ENCODE peak calls at places on chromosomes 11 and 22, in nine cellular contexts. One of them, this sample, is unnamed.

GRCh38 chr11:70522261-70522612 is 123.9 kb downstream of the CTTN start:
- DNase-seq in NCI-H1694 treated with DMSO at 0.1 percent for 48 hours: no peak
- DNase-seq in head of caudate nucleus: no peak
- DNase-seq in Calu3: no peak
- DNase-seq in islet precursor cell: no peak
- DNase-seq in EL: no peak
- DNase-seq in H4: no peak
- DNase-seq in T-helper 2 cell: no peak
- DNase-seq in DMS53: no peak
- DNase-seq in this sample: no peak

GRCh38 chr11:25602149-25602548 is 729.8 kb upstream of the ANO3 start:
- DNase-seq in T-helper 2 cell: no peak
- DNase-seq in H4: no peak
- DNase-seq in EL: no peak
- DNase-seq in islet precursor cell: no peak
- DNase-seq in DMS53: no peak
- DNase-seq in head of caudate nucleus: no peak
- DNase-seq in NCI-H1694 treated with DMSO at 0.1 percent for 48 hours: no peak
- DNase-seq in Calu3: no peak
- DNase-seq in this sample: no peak

GRCh38 chr22:50713571-50714056 is 24.4 kb upstream of the ACR start:
- DNase-seq in Calu3: no peak
- DNase-seq in T-helper 2 cell: no peak
- DNase-seq in EL: no peak
- DNase-seq in islet precursor cell: no peak
- DNase-seq in H4: no peak
- DNase-seq in DMS53: no peak
- DNase-seq in NCI-H1694 treated with DMSO at 0.1 percent for 48 hours: no peak
- DNase-seq in head of caudate nucleus: peak
- DNase-seq in this sample: no peak

GRCh38 chr11:45272701-45273100 is 13.4 kb downstream of the SYT13 start:
- DNase-seq in H4: no peak
- DNase-seq in DMS53: peak
- DNase-seq in Calu3: peak
- DNase-seq in EL: no peak
- DNase-seq in T-helper 2 cell: no peak
- DNase-seq in head of caudate nucleus: no peak
- DNase-seq in islet precursor cell: no peak
- DNase-seq in NCI-H1694 treated with DMSO at 0.1 percent for 48 hours: no peak
- DNase-seq in this sample: no peak

GRCh38 chr22:21866821-21867527 is 471 bp downstream of the MAPK1 start:
- DNase-seq in DMS53: peak
- DNase-seq in Calu3: no peak
- DNase-seq in islet precursor cell: no peak
- DNase-seq in T-helper 2 cell: no peak
- DNase-seq in H4: no peak
- DNase-seq in EL: no peak
- DNase-seq in head of caudate nucleus: peak
- DNase-seq in NCI-H1694 treated with DMSO at 0.1 percent for 48 hours: no peak
- DNase-seq in this sample: no peak

GRCh38 chr11:61149624-61150615 is 11.3 kb downstream of the VPS37C start:
- DNase-seq in head of caudate nucleus: no peak
- DNase-seq in DMS53: peak
- DNase-seq in T-helper 2 cell: no peak
- DNase-seq in EL: no peak
- DNase-seq in islet precursor cell: peak
- DNase-seq in Calu3: peak
- DNase-seq in H4: no peak
- DNase-seq in NCI-H1694 treated with DMSO at 0.1 percent for 48 hours: no peak
- DNase-seq in this sample: no peak

GRCh38 chr11:73585834-73586575 is 11.9 kb downstream of the FAM168A start:
- DNase-seq in NCI-H1694 treated with DMSO at 0.1 percent for 48 hours: no peak
- DNase-seq in Calu3: no peak
- DNase-seq in T-helper 2 cell: no peak
- DNase-seq in head of caudate nucleus: no peak
- DNase-seq in EL: peak
- DNase-seq in H4: no peak
- DNase-seq in islet precursor cell: no peak
- DNase-seq in DMS53: no peak
- DNase-seq in this sample: no peak

GRCh38 chr11:32829680-32830412 is at the start of gene PRRG4:
- DNase-seq in NCI-H1694 treated with DMSO at 0.1 percent for 48 hours: no peak
- DNase-seq in H4: peak
- DNase-seq in DMS53: peak
- DNase-seq in islet precursor cell: peak
- DNase-seq in T-helper 2 cell: peak
- DNase-seq in EL: peak
- DNase-seq in head of caudate nucleus: peak
- DNase-seq in Calu3: peak
- DNase-seq in this sample: peak

GRCh38 chr11:15757299-15757698 is 599.0 kb downstream of the SOX6 start:
- DNase-seq in NCI-H1694 treated with DMSO at 0.1 percent for 48 hours: no peak
- DNase-seq in H4: no peak
- DNase-seq in T-helper 2 cell: no peak
- DNase-seq in islet precursor cell: no peak
- DNase-seq in head of caudate nucleus: no peak
- DNase-seq in DMS53: no peak
- DNase-seq in Calu3: no peak
- DNase-seq in EL: peak
- DNase-seq in this sample: no peak

GRCh38 chr11:17257200-17257599 is 19.3 kb upstream of the NUCB2 start:
- DNase-seq in EL: peak
- DNase-seq in DMS53: peak
- DNase-seq in T-helper 2 cell: no peak
- DNase-seq in head of caudate nucleus: no peak
- DNase-seq in Calu3: no peak
- DNase-seq in NCI-H1694 treated with DMSO at 0.1 percent for 48 hours: no peak
- DNase-seq in islet precursor cell: no peak
- DNase-seq in H4: no peak
- DNase-seq in this sample: no peak

GRCh38 chr11:48019230-48019584 is 38.8 kb downstream of the PTPRJ start:
- DNase-seq in T-helper 2 cell: no peak
- DNase-seq in head of caudate nucleus: no peak
- DNase-seq in Calu3: no peak
- DNase-seq in EL: no peak
- DNase-seq in DMS53: no peak
- DNase-seq in H4: no peak
- DNase-seq in islet precursor cell: no peak
- DNase-seq in NCI-H1694 treated with DMSO at 0.1 percent for 48 hours: no peak
- DNase-seq in this sample: no peak

GRCh38 chr11:66328307-66329144 is 7.7 kb downstream of the RIN1 start:
- DNase-seq in DMS53: peak
- DNase-seq in EL: peak
- DNase-seq in T-helper 2 cell: peak
- DNase-seq in H4: peak
- DNase-seq in head of caudate nucleus: peak
- DNase-seq in Calu3: peak
- DNase-seq in islet precursor cell: peak
- DNase-seq in NCI-H1694 treated with DMSO at 0.1 percent for 48 hours: peak
- DNase-seq in this sample: peak

GRCh38 chr11:1878134-1879031 is 13.3 kb downstream of the PRR33 start:
- DNase-seq in NCI-H1694 treated with DMSO at 0.1 percent for 48 hours: no peak
- DNase-seq in T-helper 2 cell: no peak
- DNase-seq in Calu3: no peak
- DNase-seq in DMS53: no peak
- DNase-seq in head of caudate nucleus: no peak
- DNase-seq in EL: no peak
- DNase-seq in H4: no peak
- DNase-seq in islet precursor cell: no peak
- DNase-seq in this sample: no peak

GRCh38 chr22:46660604-46661201 is 40.5 kb downstream of the GRAMD4 start:
- DNase-seq in EL: no peak
- DNase-seq in head of caudate nucleus: no peak
- DNase-seq in NCI-H1694 treated with DMSO at 0.1 percent for 48 hours: peak
- DNase-seq in H4: no peak
- DNase-seq in DMS53: peak
- DNase-seq in T-helper 2 cell: no peak
- DNase-seq in Calu3: peak
- DNase-seq in islet precursor cell: no peak
- DNase-seq in this sample: no peak

GRCh38 chr22:23137905-23138520 is 3.8 kb downstream of the RSPH14 start:
- DNase-seq in islet precursor cell: no peak
- DNase-seq in H4: no peak
- DNase-seq in T-helper 2 cell: no peak
- DNase-seq in head of caudate nucleus: no peak
- DNase-seq in NCI-H1694 treated with DMSO at 0.1 percent for 48 hours: no peak
- DNase-seq in DMS53: peak
- DNase-seq in Calu3: no peak
- DNase-seq in EL: peak
- DNase-seq in this sample: peak

GRCh38 chr22:47452184-47452583 is 689.7 kb downstream of the TBC1D22A start:
- DNase-seq in DMS53: peak
- DNase-seq in head of caudate nucleus: no peak
- DNase-seq in T-helper 2 cell: no peak
- DNase-seq in NCI-H1694 treated with DMSO at 0.1 percent for 48 hours: no peak
- DNase-seq in EL: no peak
- DNase-seq in H4: peak
- DNase-seq in Calu3: no peak
- DNase-seq in islet precursor cell: no peak
- DNase-seq in this sample: no peak

GRCh38 chr11:73597340-73597955 is 464 bp downstream of the FAM168A start:
- DNase-seq in EL: peak
- DNase-seq in T-helper 2 cell: no peak
- DNase-seq in NCI-H1694 treated with DMSO at 0.1 percent for 48 hours: no peak
- DNase-seq in islet precursor cell: no peak
- DNase-seq in H4: no peak
- DNase-seq in head of caudate nucleus: no peak
- DNase-seq in Calu3: no peak
- DNase-seq in DMS53: peak
- DNase-seq in this sample: no peak

GRCh38 chr11:63837719-63838118 is 1.2 kb upstream of the MARK2 start:
- DNase-seq in Calu3: no peak
- DNase-seq in H4: no peak
- DNase-seq in islet precursor cell: no peak
- DNase-seq in DMS53: peak
- DNase-seq in T-helper 2 cell: no peak
- DNase-seq in head of caudate nucleus: no peak
- DNase-seq in NCI-H1694 treated with DMSO at 0.1 percent for 48 hours: no peak
- DNase-seq in EL: no peak
- DNase-seq in this sample: no peak

GRCh38 chr11:133836076-133836548 is 9.2 kb downstream of the SPATA19 start:
- DNase-seq in head of caudate nucleus: no peak
- DNase-seq in T-helper 2 cell: no peak
- DNase-seq in islet precursor cell: no peak
- DNase-seq in EL: no peak
- DNase-seq in Calu3: no peak
- DNase-seq in NCI-H1694 treated with DMSO at 0.1 percent for 48 hours: no peak
- DNase-seq in DMS53: no peak
- DNase-seq in H4: no peak
- DNase-seq in this sample: no peak

GRCh38 chr22:30198152-30198845 is 48.3 kb downstream of the LIF start:
- DNase-seq in EL: no peak
- DNase-seq in T-helper 2 cell: no peak
- DNase-seq in islet precursor cell: peak
- DNase-seq in H4: no peak
- DNase-seq in Calu3: no peak
- DNase-seq in NCI-H1694 treated with DMSO at 0.1 percent for 48 hours: no peak
- DNase-seq in head of caudate nucleus: no peak
- DNase-seq in DMS53: no peak
- DNase-seq in this sample: no peak

GRCh38 chr11:92224394-92225205 is at the start of gene FAT3:
- DNase-seq in DMS53: peak
- DNase-seq in islet precursor cell: peak
- DNase-seq in T-helper 2 cell: no peak
- DNase-seq in Calu3: peak
- DNase-seq in H4: no peak
- DNase-seq in EL: peak
- DNase-seq in NCI-H1694 treated with DMSO at 0.1 percent for 48 hours: peak
- DNase-seq in head of caudate nucleus: peak
- DNase-seq in this sample: no peak

GRCh38 chr22:40723396-40723933 is 44.2 kb downstream of the MCHR1 start:
- DNase-seq in Calu3: no peak
- DNase-seq in T-helper 2 cell: no peak
- DNase-seq in islet precursor cell: no peak
- DNase-seq in NCI-H1694 treated with DMSO at 0.1 percent for 48 hours: no peak
- DNase-seq in head of caudate nucleus: no peak
- DNase-seq in DMS53: no peak
- DNase-seq in H4: no peak
- DNase-seq in EL: no peak
- DNase-seq in this sample: no peak

GRCh38 chr11:130637566-130637965 is 189.1 kb downstream of the ADAMTS15 start:
- DNase-seq in DMS53: no peak
- DNase-seq in EL: no peak
- DNase-seq in T-helper 2 cell: no peak
- DNase-seq in NCI-H1694 treated with DMSO at 0.1 percent for 48 hours: no peak
- DNase-seq in H4: no peak
- DNase-seq in head of caudate nucleus: no peak
- DNase-seq in Calu3: no peak
- DNase-seq in islet precursor cell: no peak
- DNase-seq in this sample: no peak

GRCh38 chr11:64071849-64072248 is 36.1 kb downstream of the FLRT1 start:
- DNase-seq in Calu3: no peak
- DNase-seq in T-helper 2 cell: no peak
- DNase-seq in H4: no peak
- DNase-seq in islet precursor cell: no peak
- DNase-seq in head of caudate nucleus: peak
- DNase-seq in NCI-H1694 treated with DMSO at 0.1 percent for 48 hours: no peak
- DNase-seq in EL: no peak
- DNase-seq in DMS53: no peak
- DNase-seq in this sample: no peak

GRCh38 chr11:1757861-1758610 is 5.7 kb downstream of the CTSD start:
- DNase-seq in H4: no peak
- DNase-seq in DMS53: no peak
- DNase-seq in T-helper 2 cell: no peak
- DNase-seq in islet precursor cell: no peak
- DNase-seq in Calu3: no peak
- DNase-seq in EL: no peak
- DNase-seq in head of caudate nucleus: no peak
- DNase-seq in NCI-H1694 treated with DMSO at 0.1 percent for 48 hours: no peak
- DNase-seq in this sample: peak

GRCh38 chr22:29873943-29874342 is 9.0 kb upstream of the MTMR3 start:
- DNase-seq in NCI-H1694 treated with DMSO at 0.1 percent for 48 hours: no peak
- DNase-seq in H4: no peak
- DNase-seq in DMS53: no peak
- DNase-seq in head of caudate nucleus: no peak
- DNase-seq in Calu3: no peak
- DNase-seq in islet precursor cell: no peak
- DNase-seq in EL: no peak
- DNase-seq in T-helper 2 cell: no peak
- DNase-seq in this sample: no peak

GRCh38 chr11:66150140-66150539 is 80.1 kb downstream of the PACS1 start:
- DNase-seq in DMS53: no peak
- DNase-seq in H4: no peak
- DNase-seq in islet precursor cell: no peak
- DNase-seq in EL: no peak
- DNase-seq in Calu3: no peak
- DNase-seq in T-helper 2 cell: no peak
- DNase-seq in head of caudate nucleus: no peak
- DNase-seq in NCI-H1694 treated with DMSO at 0.1 percent for 48 hours: no peak
- DNase-seq in this sample: no peak

GRCh38 chr11:44727373-44728084 is 767 bp downstream of the TSPAN18 start:
- DNase-seq in H4: peak
- DNase-seq in Calu3: peak
- DNase-seq in DMS53: peak
- DNase-seq in EL: peak
- DNase-seq in islet precursor cell: peak
- DNase-seq in T-helper 2 cell: peak
- DNase-seq in NCI-H1694 treated with DMSO at 0.1 percent for 48 hours: peak
- DNase-seq in head of caudate nucleus: peak
- DNase-seq in this sample: peak

GRCh38 chr11:17770917-17771316 is 36.3 kb downstream of the KCNC1 start:
- DNase-seq in NCI-H1694 treated with DMSO at 0.1 percent for 48 hours: no peak
- DNase-seq in Calu3: no peak
- DNase-seq in H4: no peak
- DNase-seq in EL: no peak
- DNase-seq in islet precursor cell: no peak
- DNase-seq in head of caudate nucleus: no peak
- DNase-seq in T-helper 2 cell: no peak
- DNase-seq in DMS53: no peak
- DNase-seq in this sample: no peak

This sample was measured in GDM1.